ENCODE peak calls at places on chromosomes 6 and 20, in four cellular contexts. V is amygdala, N is HS-27A, B is AG09309. D is an unnamed sample.

GRCh38 chr6:38567436-38567835 is 72.3 kb downstream of the BTBD9 start:
- DNase-seq in V (no peak), N (peak), B (peak), D (no peak)

GRCh38 chr6:33769248-33769821 is 19.6 kb downstream of the LEMD2 start:
- DNase-seq in V (no peak), N (no peak), B (no peak), D (no peak)

GRCh38 chr6:22413681-22414305 is 117.0 kb upstream of the PRL start:
- DNase-seq in V (no peak), N (no peak), B (no peak), D (no peak)

GRCh38 chr20:51014797-51015722 is 7.8 kb downstream of the KCNG1 start:
- DNase-seq in V (no peak), N (peak), B (no peak), D (peak)

GRCh38 chr20:48051810-48052491 is 266.7 kb upstream of the SULF2 start:
- DNase-seq in V (no peak), N (no peak), B (peak), D (no peak)

GRCh38 chr6:25053875-25054371 is 118.2 kb upstream of the RIPOR2 start:
- DNase-seq in V (no peak), N (peak), B (no peak), D (no peak)

GRCh38 chr6:143125896-143126573 is 65.3 kb downstream of the AIG1 start:
- DNase-seq in V (no peak), N (peak), B (no peak), D (peak)

GRCh38 chr6:56690519-56691200 is 48.0 kb upstream of the DST start:
- DNase-seq in V (no peak), N (no peak), B (no peak), D (peak)

GRCh38 chr6:140203611-140204553 is 829.4 kb upstream of the CITED2 start:
- DNase-seq in V (no peak), N (peak), B (no peak), D (no peak)

GRCh38 chr6:18101271-18101670 is 21.2 kb downstream of the NHLRC1 start:
- DNase-seq in V (no peak), N (peak), B (peak), D (no peak)

GRCh38 chr6:9620263-9620662 is 794.6 kb downstream of the TFAP2A start:
- DNase-seq in V (no peak), N (no peak), B (no peak), D (peak)

GRCh38 chr6:126804255-126805064 is 314.0 kb upstream of the RSPO3 start:
- DNase-seq in V (no peak), N (no peak), B (no peak), D (peak)

GRCh38 chr6:114108119-114109002 is 137.4 kb upstream of the HDAC2 start:
- DNase-seq in V (peak), N (peak), B (peak), D (peak)

GRCh38 chr6:134398453-134398852 is 80.5 kb upstream of the SGK1 start:
- DNase-seq in V (no peak), N (no peak), B (no peak), D (no peak)

GRCh38 chr20:4375881-4376280 is 345.8 kb upstream of the PRND start:
- DNase-seq in V (peak), N (no peak), B (no peak), D (no peak)

GRCh38 chr6:157670466-157671186 is 152.4 kb upstream of the SNX9 start:
- DNase-seq in V (no peak), N (no peak), B (no peak), D (no peak)

GRCh38 chr6:152380993-152381898 is 255.9 kb downstream of the SYNE1 start:
- DNase-seq in V (peak), N (peak), B (peak), D (peak)

GRCh38 chr6:8420031-8420588 is 15.2 kb downstream of the SLC35B3 start:
- DNase-seq in V (no peak), N (no peak), B (no peak), D (no peak)

GRCh38 chr6:89411019-89411268 is 1.1 kb downstream of the RRAGD start:
- DNase-seq in V (no peak), N (no peak), B (no peak), D (no peak)

GRCh38 chr20:51306081-51306480 is 236.4 kb downstream of the NFATC2 start:
- DNase-seq in V (no peak), N (no peak), B (no peak), D (no peak)

GRCh38 chr6:26272171-26272631 is 92.8 kb upstream of the BTN3A2 start:
- DNase-seq in V (no peak), N (no peak), B (no peak), D (no peak)

GRCh38 chr20:16393836-16394235 is 179.4 kb downstream of the KIF16B start:
- DNase-seq in V (no peak), N (no peak), B (no peak), D (peak)

D was measured in RCC 7860.